ENCODE peak calls at places on chromosomes 2 and 18, in five cellular contexts. Y, T, B, F and N are unnamed samples.

GRCh38 chr2:237629188-237629534 is 1.8 kb downstream of the LRRFIP1 start:
- DNase-seq in Y (no peak), F (no peak), B (no peak), T (no peak), N (no peak)

GRCh38 chr2:46634905-46635304 is 155.5 kb downstream of the TMEM247 start:
- DNase-seq in B (no peak), T (no peak), F (no peak), Y (no peak), N (no peak)

GRCh38 chr2:182631299-182631698 is 84.8 kb upstream of the DNAJC10 start:
- DNase-seq in F (no peak), B (no peak), T (no peak), Y (no peak), N (no peak)

GRCh38 chr2:134258684-134259408 is 5.0 kb downstream of the MGAT5 start:
- DNase-seq in T (no peak), B (peak; percentile 55), Y (no peak), F (no peak), N (no peak)

GRCh38 chr2:39503277-39503676 is 66.2 kb upstream of the MAP4K3 start:
- DNase-seq in Y (no peak), B (no peak), F (no peak), T (no peak), N (no peak)

GRCh38 chr2:69185807-69186206 is 172.8 kb downstream of the ANTXR1 start:
- DNase-seq in B (no peak), Y (no peak), F (no peak), T (peak; percentile 74), N (no peak)

GRCh38 chr18:34153711-34154110 is 71.0 kb downstream of the NOL4 start:
- DNase-seq in Y (no peak), F (no peak), T (peak; percentile 32), B (no peak), N (no peak)

GRCh38 chr2:28982381-28982950 is 1.4 kb downstream of the TOGARAM2 start:
- DNase-seq in T (no peak), Y (no peak), B (no peak), F (no peak), N (no peak)

GRCh38 chr2:239465017-239466001 is 64.5 kb upstream of the HDAC4 start:
- DNase-seq in Y (peak; percentile 94), B (peak; percentile 69), T (peak; percentile 22), F (no peak), N (peak; percentile 5)

GRCh38 chr2:127305985-127306585 is 12.1 kb upstream of the ERCC3 start:
- DNase-seq in F (no peak), T (peak; percentile 39), B (no peak), Y (no peak), N (no peak)

GRCh38 chr2:145961846-145962245 is 1441.9 kb upstream of the ZEB2 start:
- DNase-seq in F (no peak), B (no peak), T (no peak), Y (no peak), N (no peak)

GRCh38 chr2:239747274-239747673 is 277.9 kb downstream of the NDUFA10 start:
- DNase-seq in T (peak; percentile 51), B (no peak), Y (no peak), F (no peak), N (no peak)

GRCh38 chr2:70948350-70949003 is 12.8 kb downstream of the ATP6V1B1 start:
- DNase-seq in T (peak; percentile 77), Y (peak; percentile 80), B (peak; percentile 77), F (peak; percentile 33), N (no peak)

GRCh38 chr2:133726906-133727305 is 158.6 kb upstream of the NCKAP5 start:
- DNase-seq in T (no peak), Y (no peak), F (no peak), B (no peak), N (no peak)

GRCh38 chr18:35827275-35827929 is 145.1 kb upstream of the RMP24 start:
- DNase-seq in Y (no peak), F (no peak), B (no peak), T (no peak), N (no peak)

GRCh38 chr2:128786296-128786695 is 467.6 kb upstream of the HS6ST1 start:
- DNase-seq in F (no peak), B (no peak), T (no peak), Y (no peak), N (no peak)

GRCh38 chr18:13572148-13572547 is 154.2 kb downstream of the FAM210A start:
- DNase-seq in B (no peak), T (no peak), Y (no peak), F (no peak), N (no peak)

GRCh38 chr2:189260361-189260761 is 80.8 kb upstream of the COL5A2 start:
- DNase-seq in B (no peak), Y (no peak), F (no peak), T (no peak), N (no peak)

GRCh38 chr2:173884403-173884802 is 80.8 kb downstream of the SP3 start:
- DNase-seq in B (peak; percentile 55), F (no peak), T (peak; percentile 56), Y (peak; percentile 65), N (no peak)

GRCh38 chr2:84314901-84315330 is 144.2 kb downstream of the SUCLG1 start:
- DNase-seq in T (peak; percentile 80), F (peak; percentile 45), B (peak; percentile 67), Y (peak; percentile 89), N (peak; percentile 25)

GRCh38 chr2:48315847-48316194 is 214.1 kb upstream of the STON1 start:
- DNase-seq in F (no peak), Y (peak; percentile 11), T (peak; percentile 71), B (no peak), N (no peak)

GRCh38 chr2:190891370-190891769 is 10.7 kb downstream of the GLS start:
- DNase-seq in F (no peak), B (no peak), T (peak; percentile 75), Y (no peak), N (no peak)
- H3K4me3 ChIP-seq in F (no peak overlapping the region), B (no peak overlapping the region), T (no peak overlapping the region), Y (no peak overlapping the region), N (no peak overlapping the region)

GRCh38 chr2:104025296-104025695 is 828.6 kb upstream of the POU3F3 start:
- DNase-seq in B (no peak), T (no peak), Y (no peak), F (no peak), N (no peak)
- H3K4me3 ChIP-seq in B (no peak overlapping the region), T (no peak overlapping the region), Y (no peak overlapping the region), F (no peak overlapping the region), N (no peak overlapping the region)

GRCh38 chr18:77124452-77124922 is 8.1 kb downstream of the MBP start:
- DNase-seq in Y (no peak), B (no peak), T (peak; percentile 90), F (no peak), N (no peak)
- H3K4me3 ChIP-seq in Y (no peak overlapping the region), B (no peak overlapping the region), T (peak overlapping the region; percentile 69), F (no peak overlapping the region), N (no peak overlapping the region)

GRCh38 chr2:169573160-169573973 is at the start of gene FASTKD1:
- DNase-seq in T (peak; percentile 97), F (peak; percentile 56), B (peak; percentile 90), Y (peak; percentile 89), N (peak; percentile 49)

GRCh38 chr2:169572821-169573159 is 875 bp downstream of the FASTKD1 start:
- DNase-seq in B (no peak), Y (no peak), T (no peak), F (no peak), N (no peak)

GRCh38 chr2:169571571-169571970 is 2.1 kb downstream of the FASTKD1 start:
- DNase-seq in Y (no peak), B (no peak), F (no peak), T (no peak), N (no peak)

GRCh38 chr2:169573974-169574299 is 272 bp upstream of the FASTKD1 start:
- DNase-seq in Y (no peak), T (no peak), F (no peak), B (no peak), N (no peak)

GRCh38 chr2:169572189-169572588 is 1.5 kb downstream of the FASTKD1 start:
- DNase-seq in B (no peak), T (no peak), F (no peak), Y (no peak), N (no peak)
- H3K4me3 ChIP-seq in B (peak overlapping the region; percentile 79), T (peak overlapping the region; percentile 96), F (no peak overlapping the region), Y (no peak overlapping the region), N (no peak overlapping the region)

DNA sequence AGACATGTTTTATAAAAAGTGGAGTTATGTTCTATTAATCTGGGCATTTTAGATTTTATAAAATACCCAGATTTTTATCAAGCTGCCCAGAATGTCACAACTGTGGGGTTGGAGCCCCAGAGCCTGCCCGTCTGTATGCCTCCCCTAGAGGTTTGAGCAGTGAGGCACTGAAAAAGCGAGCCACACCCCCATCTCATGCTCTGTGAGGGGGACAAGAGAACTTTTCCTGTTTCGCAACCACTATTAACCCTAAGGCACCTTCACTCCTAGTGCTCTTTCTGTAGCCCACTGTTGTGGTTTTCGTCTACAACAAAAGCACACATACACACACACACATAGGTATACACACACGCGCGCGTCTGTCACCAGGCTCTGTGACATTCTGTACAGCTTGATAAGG is 38.0 kb downstream of the DCDC2C start:
- DNase-seq in F (no peak), T (peak; percentile 59), B (no peak), Y (no peak), N (no peak)
- H3K4me3 ChIP-seq in F (no peak overlapping the region), T (no peak overlapping the region), B (no peak overlapping the region), Y (no peak overlapping the region), N (no peak overlapping the region)

GRCh38 chr2:24494415-24494814 is 3.4 kb downstream of the NCOA1 start:
- DNase-seq in B (no peak), T (no peak), Y (no peak), F (no peak), N (no peak)

GRCh38 chr2:24495451-24495850 is 4.4 kb downstream of the NCOA1 start:
- DNase-seq in T (no peak), Y (no peak), F (no peak), B (no peak), N (no peak)

GRCh38 chr2:24492283-24493272 is 1.5 kb downstream of the NCOA1 start:
- DNase-seq in Y (peak; percentile 36), F (no peak), B (no peak), T (peak; percentile 41), N (no peak)

GRCh38 chr2:24491626-24492282 is 700 bp downstream of the NCOA1 start:
- DNase-seq in T (peak; percentile 74), F (no peak), B (peak; percentile 61), Y (peak; percentile 60), N (no peak)

GRCh38 chr2:24493713-24494112 is 2.7 kb downstream of the NCOA1 start:
- DNase-seq in Y (no peak), F (no peak), B (no peak), T (peak; percentile 69), N (no peak)
- H3K4me3 ChIP-seq in Y (peak overlapping the region; percentile 93), F (no peak overlapping the region), B (peak overlapping the region; percentile 91), T (peak overlapping the region; percentile 2), N (no peak overlapping the region)